ENCODE peak calls at places on chromosomes 1 and 21, in ten cellular contexts. N is lower lobe of right lung, L is WTC11, Z is omental fat pad, R is OCI-LY7, O is astrocyte of the spinal cord, T is type B pancreatic cell, I is hepatocyte, X is progenitor cell of endocrine pancreas, U is ovary. P is an unnamed sample.

GRCh38 chr1:94980049-94980908 is 53.4 kb upstream of the CNN3 start:
- DNase-seq in N (no peak), L (no peak), Z (no peak), R (no peak), O (no peak), T (no peak), I (no peak), X (no peak), U (no peak), P (peak)

GRCh38 chr21:30349572-30349971 is 1.2 kb upstream of the KRTAP23-1 start:
- DNase-seq in N (no peak), L (no peak), Z (no peak), R (no peak), O (no peak), T (no peak), I (no peak), X (no peak), U (no peak), P (no peak)

GRCh38 chr21:43956667-43957030 is 55.5 kb upstream of the TRAPPC10 start:
- DNase-seq in N (no peak), L (no peak), Z (no peak), R (no peak), O (peak), T (no peak), I (no peak), X (no peak), U (no peak), P (peak)

GRCh38 chr1:84442256-84442655 is 36.8 kb upstream of the RPF1 start:
- DNase-seq in N (no peak), L (no peak), Z (no peak), R (peak), O (peak), T (no peak), I (peak), X (no peak), U (no peak), P (peak)

GRCh38 chr1:162905759-162906158 is 44.8 kb upstream of the CCDC190 start:
- DNase-seq in N (no peak), L (no peak), Z (no peak), R (no peak), O (peak), T (no peak), I (peak), X (no peak), U (no peak), P (peak)

GRCh38 chr1:158101944-158102343 is 78.8 kb upstream of the CD1D start:
- DNase-seq in N (no peak), L (no peak), Z (no peak), R (no peak), O (peak), T (no peak), I (peak), X (no peak), U (no peak), P (peak)

GRCh38 chr1:11784993-11785769 is 20.6 kb downstream of the MTHFR start:
- DNase-seq in N (peak), L (peak), Z (no peak), R (peak), O (peak), T (no peak), I (peak), X (peak), U (peak), P (peak)

GRCh38 chr21:27171704-27172103 is 204.8 kb upstream of the ADAMTS5 start:
- DNase-seq in N (no peak), L (no peak), Z (no peak), R (no peak), O (peak), T (no peak), I (no peak), X (no peak), U (peak), P (peak)

GRCh38 chr1:22507582-22507981 is 55.7 kb upstream of the EPHA8 start:
- DNase-seq in N (no peak), L (no peak), Z (no peak), R (no peak), O (no peak), T (no peak), I (no peak), X (no peak), U (no peak), P (no peak)
- TF ChIP-seq CTCF in N (no peak), L (no peak), Z (no peak), R (no peak), O (no peak), T (peak), I (no peak), X (no peak), U (no peak), P (no peak)

GRCh38 chr1:6126028-6126427 is 54.1 kb downstream of the CHD5 start:
- DNase-seq in N (peak), L (no peak), Z (no peak), R (no peak), O (no peak), T (no peak), I (no peak), X (no peak), U (no peak), P (no peak)
- TF ChIP-seq CTCF in N (no peak), L (no peak), Z (no peak), R (no peak), O (no peak), T (no peak), I (no peak), X (no peak), U (no peak), P (no peak)

GRCh38 chr1:1678581-1679380 is 13.8 kb downstream of the SLC35E2B start:
- DNase-seq in N (peak), L (peak), Z (no peak), R (peak), O (no peak), T (no peak), I (peak), X (no peak), U (no peak), P (peak)
- TF ChIP-seq CTCF in N (no peak), L (peak), Z (no peak), R (peak), O (peak), T (no peak), I (no peak), X (peak), U (no peak), P (peak)

DNA sequence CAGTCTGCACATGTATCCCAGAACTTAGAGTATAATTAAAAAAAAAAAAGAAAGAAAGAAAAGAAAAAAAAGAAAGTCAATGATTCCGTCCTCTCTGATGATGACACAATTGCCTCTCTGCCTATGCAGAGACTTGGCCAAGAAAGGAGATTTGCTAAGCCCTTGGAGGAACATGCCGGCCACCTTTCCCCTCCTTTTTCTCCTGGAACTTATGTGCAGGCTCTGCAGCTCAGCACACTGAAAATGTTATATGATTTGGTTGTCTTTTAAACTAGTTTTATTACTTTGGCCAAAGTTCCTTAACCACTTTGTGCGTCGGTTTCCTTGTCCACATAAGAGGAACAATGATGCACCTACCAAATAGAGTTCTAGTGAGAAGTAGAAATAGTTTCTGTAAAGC is 111.4 kb upstream of the ZNF644 start:
- DNase-seq in N (no peak), L (no peak), Z (no peak), R (no peak), O (no peak), T (no peak), I (no peak), X (no peak), U (no peak), P (no peak)
- TF ChIP-seq CTCF in N (no peak), L (no peak), Z (no peak), R (no peak), O (no peak), T (no peak), I (no peak), X (no peak), U (no peak), P (no peak)

GRCh38 chr1:30905898-30906620 is 2.5 kb downstream of the SDC3 start:
- DNase-seq in N (peak), L (no peak), Z (no peak), R (no peak), O (no peak), T (no peak), I (no peak), X (no peak), U (no peak), P (no peak)
- TF ChIP-seq CTCF in N (no peak), L (no peak), Z (no peak), R (no peak), O (no peak), T (no peak), I (no peak), X (no peak), U (no peak), P (no peak)

GRCh38 chr1:75127916-75128717 is 6.1 kb upstream of the LHX8 start:
- DNase-seq in N (no peak), L (no peak), Z (no peak), R (no peak), O (no peak), T (no peak), I (no peak), X (no peak), U (no peak), P (no peak)
- TF ChIP-seq CTCF in N (no peak), L (no peak), Z (no peak), R (no peak), O (no peak), T (no peak), I (no peak), X (no peak), U (no peak), P (no peak)

GRCh38 chr1:80218112-80218511 is 1211.6 kb upstream of the ADGRL4 start:
- DNase-seq in N (no peak), L (no peak), Z (no peak), R (peak), O (peak), T (no peak), I (peak), X (no peak), U (no peak), P (peak)
- TF ChIP-seq CTCF in N (peak), L (peak), Z (no peak), R (peak), O (peak), T (peak), I (peak), X (peak), U (no peak), P (peak)

DNA sequence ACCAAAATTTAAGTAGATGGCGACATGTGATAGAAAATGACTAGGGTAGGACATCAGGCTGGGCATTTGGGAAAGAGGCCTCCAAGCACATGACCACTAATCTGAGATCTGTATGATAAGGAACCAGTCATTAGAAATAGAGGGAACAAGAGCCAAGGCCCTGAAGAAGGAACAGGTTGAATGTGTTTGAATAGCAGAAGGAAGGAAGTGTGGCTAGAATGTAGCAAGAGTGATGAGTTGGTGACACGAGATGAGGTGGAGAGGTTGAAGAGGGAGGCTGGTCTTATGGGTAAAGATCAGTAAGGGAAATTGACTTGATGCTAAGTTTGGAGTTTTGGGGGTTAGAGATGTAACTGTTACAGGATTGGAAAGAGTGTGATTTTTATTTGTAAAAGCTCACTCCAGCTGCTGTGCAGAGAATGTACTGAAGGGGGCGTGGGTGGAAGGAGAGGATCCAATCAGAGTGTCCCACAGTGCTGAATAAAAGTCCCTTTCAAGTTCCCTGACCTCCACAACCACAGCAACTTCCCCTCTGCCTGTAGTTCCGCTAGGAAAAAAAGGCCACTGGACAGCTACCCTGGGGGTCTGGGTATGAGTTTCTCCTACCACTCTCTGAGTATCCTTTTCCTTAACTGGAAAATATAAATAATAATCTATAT is 295.0 kb downstream of the OMA1 start:
- DNase-seq in N (no peak), L (peak), Z (no peak), R (peak), O (no peak), T (no peak), I (peak), X (no peak), U (no peak), P (peak)
- TF ChIP-seq CTCF in N (no peak), L (peak), Z (no peak), R (peak), O (peak), T (peak), I (no peak), X (peak), U (no peak), P (peak)

GRCh38 chr1:68128157-68128556 is 77.7 kb upstream of the DIRAS3 start:
- DNase-seq in N (no peak), L (no peak), Z (no peak), R (no peak), O (peak), T (no peak), I (no peak), X (no peak), U (no peak), P (no peak)
- TF ChIP-seq CTCF in N (no peak), L (no peak), Z (no peak), R (no peak), O (no peak), T (no peak), I (no peak), X (no peak), U (no peak), P (no peak)

DNA sequence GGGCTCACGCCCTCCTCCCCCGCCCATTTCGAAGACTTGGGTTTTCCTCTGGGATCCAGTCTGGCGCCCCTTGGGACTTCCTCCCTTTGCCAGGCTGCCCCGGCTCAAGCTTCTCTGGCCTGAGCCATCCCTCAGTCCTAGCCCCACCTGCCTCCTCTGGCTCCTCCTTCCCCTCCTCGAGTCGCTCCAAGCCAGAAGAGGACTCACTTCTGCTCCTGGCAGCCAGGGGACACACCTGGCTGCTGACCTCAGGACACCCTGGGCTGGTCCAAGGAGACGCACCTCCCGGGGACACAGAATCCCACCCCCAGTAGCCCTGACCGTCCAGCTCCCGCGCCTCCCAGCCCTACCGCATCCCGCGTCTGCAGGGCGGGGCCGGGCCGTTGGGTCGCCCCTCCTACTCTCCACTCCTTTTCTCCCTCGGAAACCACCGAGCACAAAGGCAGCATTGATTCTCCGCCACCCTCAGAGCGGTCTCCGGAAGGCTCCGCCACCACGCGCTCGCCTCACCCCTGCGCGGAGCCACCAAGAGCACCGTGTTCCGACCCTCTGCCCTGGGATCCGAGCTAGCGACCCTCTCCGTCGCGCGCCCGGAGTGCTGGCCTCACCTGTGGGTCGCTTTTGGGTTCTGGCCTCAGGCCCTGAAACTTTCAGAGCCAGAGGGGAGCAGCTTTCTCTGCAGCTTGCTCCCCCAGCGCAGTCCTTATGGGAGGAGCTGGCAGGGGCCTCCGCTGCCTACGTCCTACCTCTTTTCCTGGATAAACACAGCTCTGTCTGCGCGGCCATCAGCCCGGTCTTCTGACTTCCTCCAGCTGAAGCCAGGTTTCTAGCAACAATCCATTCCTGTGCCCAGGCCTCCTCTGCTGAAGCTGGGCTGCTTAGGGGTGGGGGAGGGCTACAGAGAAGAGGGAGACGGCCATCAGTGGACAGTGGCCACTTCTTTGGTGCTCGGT is at the start of gene C2CD4D:
- DNase-seq in N (peak), L (peak), Z (no peak), R (no peak), O (no peak), T (no peak), I (peak), X (peak), U (no peak), P (peak)
- TF ChIP-seq CTCF in N (no peak), L (no peak), Z (no peak), R (no peak), O (no peak), T (no peak), I (no peak), X (no peak), U (no peak), P (no peak)